ENCODE peak calls at places on chromosomes 5 and 9, in seven cellular contexts. Z, A, B, T, J, N and V are unnamed samples.

GRCh38 chr5:136055612-136056302 is 27.0 kb downstream of the TGFBI start:
- DNase-seq in Z (no peak), A (no peak), B (no peak), T (no peak), J (no peak), N (no peak), V (no peak)

GRCh38 chr9:115595951-115596742 is 478.2 kb upstream of the TNC start:
- DNase-seq in Z (peak), A (no peak), B (peak), T (peak), J (no peak), N (no peak), V (peak)

GRCh38 chr9:134177186-134177585 is 12.8 kb upstream of the RNU6ATAC start:
- DNase-seq in Z (no peak), A (no peak), B (no peak), T (no peak), J (no peak), N (no peak), V (no peak)

GRCh38 chr5:111043712-111044506 is 27.6 kb upstream of the TSLP start:
- DNase-seq in Z (no peak), A (no peak), B (peak), T (peak), J (no peak), N (no peak), V (peak)

GRCh38 chr9:36407122-36407723 is 7.2 kb upstream of the RNF38 start:
- DNase-seq in Z (peak), A (peak), B (peak), T (no peak), J (peak), N (peak), V (peak)

GRCh38 chr5:172891716-172892421 is 57.8 kb downstream of the ERGIC1 start:
- DNase-seq in Z (peak), A (no peak), B (no peak), T (no peak), J (no peak), N (no peak), V (peak)

GRCh38 chr9:124621371-124622328 is 114.5 kb upstream of the NR5A1 start:
- DNase-seq in Z (no peak), A (no peak), B (peak), T (no peak), J (no peak), N (no peak), V (peak)

GRCh38 chr5:174327317-174327864 is 281.9 kb downstream of the NSG2 start:
- DNase-seq in Z (peak), A (peak), B (peak), T (no peak), J (peak), N (peak), V (peak)

GRCh38 chr5:157681048-157681447 is 9.7 kb downstream of the C5orf52 start:
- DNase-seq in Z (no peak), A (no peak), B (no peak), T (no peak), J (no peak), N (no peak), V (no peak)